ENCODE peak calls at places on chromosomes 4 and X, in five cellular contexts. J is choroid plexus epithelial cell, U is OCI-LY7, E is AG09319, Q is ascending aorta. R is an unnamed sample.

GRCh38 chr4:6069845-6070709 is 51.8 kb upstream of the C4orf50 start:
- DNase-seq in J (no peak), U (no peak), E (no peak), Q (no peak), R (no peak)

GRCh38 chr4:1678244-1678643 is 5.9 kb downstream of the FAM53A start:
- DNase-seq in J (no peak), U (no peak), E (no peak), Q (no peak), R (no peak)

GRCh38 chr4:173337463-173337862 is 3.3 kb upstream of the HMGB2 start:
- DNase-seq in J (no peak), U (no peak), E (no peak), Q (no peak), R (no peak)

GRCh38 chrX:54090880-54091279 is 46.6 kb upstream of the PHF8 start:
- DNase-seq in J (no peak), U (no peak), E (no peak), Q (no peak), R (no peak)

GRCh38 chr4:112748352-112748900 is 111.5 kb downstream of the LARP7 start:
- DNase-seq in J (no peak), U (no peak), E (no peak), Q (no peak), R (no peak)

GRCh38 chr4:168433576-168433975 is 46.7 kb downstream of the DDX60L start:
- DNase-seq in J (no peak), U (no peak), E (no peak), Q (no peak), R (no peak)

GRCh38 chrX:19888419-19888879 is 1.0 kb upstream of the SH3KBP1 start:
- DNase-seq in J (peak), U (peak), E (peak), Q (no peak), R (peak)

GRCh38 chr4:42644897-42645296 is 12.0 kb downstream of the ATP8A1 start:
- DNase-seq in J (no peak), U (no peak), E (no peak), Q (no peak), R (no peak)

GRCh38 chrX:19270727-19271126 is 73.0 kb upstream of the PDHA1 start:
- DNase-seq in J (no peak), U (no peak), E (no peak), Q (no peak), R (no peak)

GRCh38 chr4:155001229-155001628 is 207.2 kb upstream of the NPY2R start:
- DNase-seq in J (no peak), U (no peak), E (no peak), Q (no peak), R (no peak)

GRCh38 chr4:52713456-52713937 is 37.7 kb downstream of the ERVMER34-1 start:
- DNase-seq in J (peak), U (peak), E (no peak), Q (no peak), R (peak)

GRCh38 chr4:40240040-40240653 is 43.3 kb downstream of the RHOH start:
- DNase-seq in J (no peak), U (no peak), E (no peak), Q (no peak), R (no peak)

GRCh38 chr4:30696195-30696594 is 24.0 kb upstream of the PCDH7 start:
- DNase-seq in J (peak), U (no peak), E (no peak), Q (no peak), R (no peak)

GRCh38 chr4:184668511-184669114 is 19.1 kb downstream of the PRIMPOL start:
- DNase-seq in J (no peak), U (peak), E (no peak), Q (no peak), R (peak)

GRCh38 chr4:35520059-35520458 is 724.3 kb downstream of the ARAP2 start:
- DNase-seq in J (no peak), U (no peak), E (no peak), Q (no peak), R (no peak)

GRCh38 chr4:71130827-71131603 is 137.6 kb downstream of the DCK start:
- DNase-seq in J (peak), U (no peak), E (no peak), Q (no peak), R (no peak)

DNA sequence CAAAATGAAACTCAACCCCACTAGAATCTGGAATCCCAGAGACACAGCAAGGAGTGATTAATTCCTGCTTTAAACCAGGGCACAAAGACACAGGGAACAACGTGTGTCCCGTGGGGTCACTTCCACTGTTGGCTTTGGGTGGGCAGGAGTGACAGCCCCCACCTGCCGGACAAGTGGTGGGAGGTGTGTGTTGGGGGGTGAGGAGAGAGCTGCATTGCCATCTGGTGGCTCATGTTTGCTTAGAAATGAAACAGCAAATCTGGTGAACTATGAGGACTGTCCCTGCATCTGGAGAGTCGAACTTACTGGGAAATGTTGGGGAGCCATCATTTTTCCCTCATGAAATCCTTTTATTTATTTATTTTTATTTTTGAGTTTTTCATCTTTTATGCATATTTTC is 75.9 kb upstream of the AFAP1 start:
- DNase-seq in J (peak), U (peak), E (no peak), Q (no peak), R (no peak)
- TF ChIP-seq CTCF in J (peak), U (peak), E (peak), Q (peak), R (peak)

GRCh38 chr4:84482564-84483563 is 16.2 kb downstream of the NKX6-1 start:
- DNase-seq in J (peak), U (no peak), E (no peak), Q (no peak), R (no peak)
- TF ChIP-seq CTCF in J (peak), U (no peak), E (peak), Q (peak), R (no peak)

GRCh38 chrX:114615765-114616164 is 31.9 kb downstream of the HTR2C start:
- DNase-seq in J (no peak), U (no peak), E (peak), Q (no peak), R (no peak)

DNA sequence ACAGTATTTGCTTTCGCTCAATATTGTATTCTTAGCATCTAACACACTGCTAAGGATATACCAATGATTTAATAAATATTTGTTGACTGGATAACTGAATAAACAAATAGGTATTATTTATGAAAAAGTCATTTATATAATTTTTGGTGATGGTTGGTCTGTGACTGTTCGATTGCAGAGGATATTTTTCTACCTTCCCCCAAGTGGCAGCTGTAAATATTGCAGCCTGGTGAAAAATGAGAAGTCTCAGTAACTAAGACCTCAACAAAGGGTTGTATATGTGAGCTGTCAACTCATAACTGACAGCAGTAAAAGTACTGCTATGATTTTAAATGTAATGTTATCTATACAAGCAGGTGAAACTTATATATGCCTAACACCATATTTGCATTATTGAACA is 36.0 kb downstream of the HTR2C start:
- DNase-seq in J (peak), U (no peak), E (no peak), Q (no peak), R (no peak)
- TF ChIP-seq CTCF in J (peak), U (peak), E (peak), Q (peak), R (peak)

DNA sequence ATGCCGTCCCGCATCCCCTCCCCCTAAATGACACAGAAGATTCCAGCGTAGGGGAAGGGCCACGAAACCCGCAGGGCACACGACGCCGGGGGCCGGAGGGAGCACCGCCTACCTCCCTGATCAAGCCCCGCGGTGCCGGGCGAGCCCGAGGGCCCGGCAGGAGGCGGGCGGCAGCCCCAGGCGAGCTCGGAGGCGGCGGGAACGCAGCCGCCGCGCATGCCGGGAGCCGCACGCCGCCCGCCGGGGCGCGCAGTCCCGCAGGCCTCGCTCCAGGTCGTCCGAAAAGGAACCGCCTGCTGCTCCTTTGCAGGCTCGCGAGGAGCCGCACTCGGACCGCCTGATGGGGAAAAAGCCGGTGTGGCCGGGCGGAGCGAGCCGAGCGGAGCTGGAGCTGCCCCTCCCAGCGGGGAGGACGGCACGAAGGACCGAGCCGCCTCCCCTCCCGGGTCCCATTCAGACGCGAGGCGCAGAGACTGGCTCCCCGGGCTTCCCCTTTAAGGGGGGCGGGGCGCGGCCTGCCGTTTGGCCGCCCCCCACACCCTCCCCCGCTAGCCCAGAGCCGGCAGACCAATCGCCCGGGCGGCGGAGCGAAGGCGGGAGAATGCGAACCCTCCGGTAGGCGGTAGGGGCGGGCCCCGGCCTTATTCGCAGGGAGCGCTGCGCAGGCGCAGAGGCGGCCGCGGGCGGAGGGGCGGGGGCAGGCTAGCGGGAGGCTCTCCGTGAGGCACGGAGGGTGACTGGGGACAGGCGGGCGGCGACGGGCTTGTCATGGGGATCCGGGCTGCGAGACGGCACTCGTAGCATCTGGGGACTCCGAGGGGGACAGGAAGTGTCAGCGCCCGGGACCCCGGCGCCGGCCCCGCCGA is 561 bp upstream of the ING2 start:
- DNase-seq in J (peak), U (peak), E (peak), Q (peak), R (peak)
- TF ChIP-seq CTCF in J (no peak), U (no peak), E (peak), Q (peak), R (no peak)

GRCh38 chr4:161256716-161257115 is 907.1 kb downstream of the FSTL5 start:
- DNase-seq in J (peak), U (no peak), E (no peak), Q (no peak), R (peak)

GRCh38 chr4:161252520-161253141 is 911.2 kb downstream of the FSTL5 start:
- DNase-seq in J (peak), U (peak), E (no peak), Q (no peak), R (peak)

GRCh38 chr4:161249779-161250440 is 913.9 kb downstream of the FSTL5 start:
- DNase-seq in J (no peak), U (no peak), E (no peak), Q (no peak), R (no peak)

GRCh38 chr4:161256172-161256571 is 907.6 kb downstream of the FSTL5 start:
- DNase-seq in J (no peak), U (no peak), E (no peak), Q (no peak), R (no peak)

DNA sequence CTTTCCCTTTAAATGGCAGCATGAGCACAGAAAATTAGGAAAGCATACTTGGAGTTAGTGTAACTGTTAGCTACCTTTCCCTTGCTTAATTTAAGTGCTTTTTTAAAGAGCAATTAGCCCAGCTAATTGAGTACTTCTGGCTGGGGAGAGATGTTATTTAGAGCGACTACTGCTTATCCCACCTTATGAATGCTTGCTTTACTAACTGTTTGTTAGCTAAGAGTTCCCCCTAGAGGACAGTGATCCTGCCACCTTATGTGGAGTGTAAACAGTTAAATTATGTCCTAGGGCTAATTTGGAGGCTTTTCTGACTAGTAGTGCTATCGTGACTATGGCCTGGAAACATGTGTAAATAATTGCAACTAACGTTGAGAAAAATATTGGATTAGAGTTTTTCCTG is 909.4 kb downstream of the FSTL5 start:
- DNase-seq in J (no peak), U (no peak), E (no peak), Q (no peak), R (peak)
- TF ChIP-seq CTCF in J (peak), U (peak), E (no peak), Q (no peak), R (peak)

GRCh38 chr4:163590609-163591264 is 96.2 kb downstream of the TMA16 start:
- DNase-seq in J (no peak), U (peak), E (no peak), Q (no peak), R (no peak)

GRCh38 chr4:163590103-163590502 is 95.6 kb downstream of the TMA16 start:
- DNase-seq in J (no peak), U (no peak), E (no peak), Q (no peak), R (no peak)

GRCh38 chr4:163592207-163592606 is 97.7 kb downstream of the TMA16 start:
- DNase-seq in J (no peak), U (peak), E (no peak), Q (no peak), R (no peak)

GRCh38 chr4:163587867-163588266 is 93.4 kb downstream of the TMA16 start:
- DNase-seq in J (peak), U (peak), E (no peak), Q (no peak), R (peak)

DNA sequence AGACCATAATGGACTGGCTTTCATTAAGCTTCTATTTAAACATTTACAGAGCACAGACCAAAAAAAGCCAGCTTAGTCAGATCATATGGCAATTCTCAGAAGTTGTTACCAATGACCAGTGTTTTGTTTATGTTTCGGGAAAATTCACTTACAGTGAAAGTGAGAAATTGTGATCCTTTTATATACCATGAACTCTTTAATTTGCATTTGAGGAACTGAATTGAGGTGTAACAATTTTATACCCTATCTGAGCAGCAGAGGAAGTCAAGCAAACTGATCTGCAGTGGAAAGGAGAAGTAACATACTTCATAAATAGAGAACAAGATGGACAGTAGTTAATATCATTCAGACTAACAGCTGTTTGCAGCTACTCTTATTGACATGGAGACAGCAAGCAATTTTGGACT is 97.1 kb downstream of the TMA16 start:
- DNase-seq in J (no peak), U (peak), E (no peak), Q (no peak), R (no peak)
- TF ChIP-seq CTCF in J (no peak), U (peak), E (no peak), Q (no peak), R (no peak)

DNA sequence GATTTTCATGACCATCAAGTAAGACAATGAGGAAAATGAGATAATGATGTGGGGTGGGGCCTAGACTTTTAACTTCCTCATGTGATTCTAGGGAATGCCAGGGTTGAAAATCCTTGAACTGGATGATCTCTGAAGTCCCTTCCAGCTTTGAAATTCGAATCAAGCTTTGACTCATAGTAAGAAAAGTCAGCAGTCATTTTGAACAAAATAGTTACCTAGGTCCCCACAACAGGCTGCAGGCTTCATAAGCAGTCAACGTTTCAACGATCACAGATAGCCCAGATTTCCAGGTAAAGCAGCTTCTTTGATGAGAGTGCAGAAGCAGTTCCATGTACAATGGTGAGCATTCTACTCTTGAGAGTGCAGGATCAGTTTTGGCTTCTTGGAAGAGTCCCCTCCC is 93.7 kb downstream of the GRIA3 start:
- DNase-seq in J (no peak), U (no peak), E (no peak), Q (no peak), R (no peak)
- TF ChIP-seq CTCF in J (no peak), U (no peak), E (no peak), Q (no peak), R (no peak)

GRCh38 chr4:13906727-13907126 is 279.2 kb upstream of the BOD1L1 start:
- DNase-seq in J (peak), U (no peak), E (no peak), Q (no peak), R (no peak)

GRCh38 chr4:13910556-13910955 is 283.0 kb upstream of the BOD1L1 start:
- DNase-seq in J (no peak), U (no peak), E (no peak), Q (no peak), R (no peak)

GRCh38 chr4:13908455-13908854 is 280.9 kb upstream of the BOD1L1 start:
- DNase-seq in J (no peak), U (no peak), E (no peak), Q (no peak), R (no peak)

GRCh38 chr4:13905543-13905942 is 278.0 kb upstream of the BOD1L1 start:
- DNase-seq in J (peak), U (no peak), E (no peak), Q (no peak), R (no peak)

GRCh38 chr4:13907255-13907751 is 279.8 kb upstream of the BOD1L1 start:
- DNase-seq in J (peak), U (no peak), E (peak), Q (no peak), R (peak)
- TF ChIP-seq CTCF in J (peak), U (no peak), E (peak), Q (no peak), R (peak)

GRCh38 chrX:71244359-71245128 is 9.4 kb downstream of the ZMYM3 start:
- DNase-seq in J (no peak), U (no peak), E (no peak), Q (no peak), R (no peak)
- TF ChIP-seq CTCF in J (no peak), U (no peak), E (no peak), Q (no peak), R (no peak)

R was measured in MM.1S.